ENCODE peak calls at places on chromosome 13, in eight cellular contexts. One of them, this sample, is unnamed.

GRCh38 chr13:52348983-52349780 is 56.8 kb downstream of the THSD1 start:
- DNase-seq in Jurkat, Clone E6-1: no peak
- DNase-seq in bronchial epithelial cell: peak; percentile 98
- DNase-seq in NCI-H510A treated with DMSO at 0.1 percent for 48 hours: no peak
- DNase-seq in activated CD4-positive, CD25-positive, alpha-beta regulatory T cell: no peak
- DNase-seq in GDM1: peak; percentile 36
- DNase-seq in astrocyte of the cerebellum: no peak
- DNase-seq in effector memory CD8-positive, alpha-beta T cell: no peak
- DNase-seq in this sample: no peak

GRCh38 chr13:44249439-44249838 is 124.2 kb upstream of the SERP2 start:
- DNase-seq in Jurkat, Clone E6-1: no peak
- DNase-seq in bronchial epithelial cell: peak; percentile 26
- DNase-seq in NCI-H510A treated with DMSO at 0.1 percent for 48 hours: no peak
- DNase-seq in activated CD4-positive, CD25-positive, alpha-beta regulatory T cell: no peak
- DNase-seq in GDM1: no peak
- DNase-seq in astrocyte of the cerebellum: peak; percentile 89
- DNase-seq in effector memory CD8-positive, alpha-beta T cell: no peak
- DNase-seq in this sample: no peak

GRCh38 chr13:26558074-26558805 is 757 bp downstream of the WASF3 start:
- DNase-seq in Jurkat, Clone E6-1: no peak
- DNase-seq in bronchial epithelial cell: no peak
- DNase-seq in NCI-H510A treated with DMSO at 0.1 percent for 48 hours: no peak
- DNase-seq in activated CD4-positive, CD25-positive, alpha-beta regulatory T cell: no peak
- DNase-seq in GDM1: no peak
- DNase-seq in astrocyte of the cerebellum: no peak
- DNase-seq in effector memory CD8-positive, alpha-beta T cell: no peak
- DNase-seq in this sample: no peak

GRCh38 chr13:101231751-101232428 is 184.4 kb downstream of the NALCN start:
- DNase-seq in Jurkat, Clone E6-1: no peak
- DNase-seq in bronchial epithelial cell: no peak
- DNase-seq in NCI-H510A treated with DMSO at 0.1 percent for 48 hours: no peak
- DNase-seq in activated CD4-positive, CD25-positive, alpha-beta regulatory T cell: no peak
- DNase-seq in GDM1: no peak
- DNase-seq in astrocyte of the cerebellum: no peak
- DNase-seq in effector memory CD8-positive, alpha-beta T cell: no peak
- DNase-seq in this sample: no peak

GRCh38 chr13:24220086-24220703 is 59.7 kb downstream of the SPATA13 start:
- DNase-seq in Jurkat, Clone E6-1: peak; percentile 80
- DNase-seq in bronchial epithelial cell: peak; percentile 78
- DNase-seq in NCI-H510A treated with DMSO at 0.1 percent for 48 hours: peak; percentile 78
- DNase-seq in activated CD4-positive, CD25-positive, alpha-beta regulatory T cell: peak; percentile 17
- DNase-seq in GDM1: peak; percentile 74
- DNase-seq in astrocyte of the cerebellum: peak; percentile 76
- DNase-seq in effector memory CD8-positive, alpha-beta T cell: peak; percentile 63
- DNase-seq in this sample: peak; percentile 66

GRCh38 chr13:26599885-26600284 is 42.4 kb downstream of the WASF3 start:
- DNase-seq in Jurkat, Clone E6-1: no peak
- DNase-seq in bronchial epithelial cell: no peak
- DNase-seq in NCI-H510A treated with DMSO at 0.1 percent for 48 hours: peak; percentile 34
- DNase-seq in activated CD4-positive, CD25-positive, alpha-beta regulatory T cell: no peak
- DNase-seq in GDM1: no peak
- DNase-seq in astrocyte of the cerebellum: no peak
- DNase-seq in effector memory CD8-positive, alpha-beta T cell: no peak
- DNase-seq in this sample: no peak

GRCh38 chr13:80168089-80168850 is 172.7 kb downstream of the SPRY2 start:
- DNase-seq in Jurkat, Clone E6-1: no peak
- DNase-seq in bronchial epithelial cell: peak; percentile 36
- DNase-seq in NCI-H510A treated with DMSO at 0.1 percent for 48 hours: no peak
- DNase-seq in activated CD4-positive, CD25-positive, alpha-beta regulatory T cell: no peak
- DNase-seq in GDM1: peak; percentile 18
- DNase-seq in astrocyte of the cerebellum: no peak
- DNase-seq in effector memory CD8-positive, alpha-beta T cell: no peak
- DNase-seq in this sample: no peak

GRCh38 chr13:75633285-75633684 is 2.8 kb upstream of the LMO7 start:
- DNase-seq in Jurkat, Clone E6-1: no peak
- DNase-seq in bronchial epithelial cell: peak; percentile 29
- DNase-seq in NCI-H510A treated with DMSO at 0.1 percent for 48 hours: no peak
- DNase-seq in activated CD4-positive, CD25-positive, alpha-beta regulatory T cell: no peak
- DNase-seq in GDM1: no peak
- DNase-seq in astrocyte of the cerebellum: no peak
- DNase-seq in effector memory CD8-positive, alpha-beta T cell: no peak
- DNase-seq in this sample: no peak

GRCh38 chr13:114149774-114150740 is 17.6 kb upstream of the RASA3 start:
- DNase-seq in Jurkat, Clone E6-1: no peak
- DNase-seq in bronchial epithelial cell: no peak
- DNase-seq in NCI-H510A treated with DMSO at 0.1 percent for 48 hours: peak; percentile 83
- DNase-seq in activated CD4-positive, CD25-positive, alpha-beta regulatory T cell: no peak
- DNase-seq in GDM1: no peak
- DNase-seq in astrocyte of the cerebellum: no peak
- DNase-seq in effector memory CD8-positive, alpha-beta T cell: no peak
- DNase-seq in this sample: no peak

GRCh38 chr13:50359779-50360178 is 344.5 kb downstream of the KCNRG start:
- DNase-seq in Jurkat, Clone E6-1: peak; percentile 55
- DNase-seq in bronchial epithelial cell: no peak
- DNase-seq in NCI-H510A treated with DMSO at 0.1 percent for 48 hours: no peak
- DNase-seq in activated CD4-positive, CD25-positive, alpha-beta regulatory T cell: no peak
- DNase-seq in GDM1: no peak
- DNase-seq in astrocyte of the cerebellum: no peak
- DNase-seq in effector memory CD8-positive, alpha-beta T cell: no peak
- DNase-seq in this sample: no peak

GRCh38 chr13:49844191-49844590 is 51.7 kb upstream of the KPNA3 start:
- DNase-seq in Jurkat, Clone E6-1: no peak
- DNase-seq in bronchial epithelial cell: no peak
- DNase-seq in NCI-H510A treated with DMSO at 0.1 percent for 48 hours: no peak
- DNase-seq in activated CD4-positive, CD25-positive, alpha-beta regulatory T cell: no peak
- DNase-seq in GDM1: no peak
- DNase-seq in astrocyte of the cerebellum: no peak
- DNase-seq in effector memory CD8-positive, alpha-beta T cell: no peak
- DNase-seq in this sample: no peak

GRCh38 chr13:60397693-60398437 is 845 bp downstream of the TDRD3 start:
- DNase-seq in Jurkat, Clone E6-1: no peak
- DNase-seq in bronchial epithelial cell: peak; percentile 33
- DNase-seq in NCI-H510A treated with DMSO at 0.1 percent for 48 hours: peak; percentile 1
- DNase-seq in activated CD4-positive, CD25-positive, alpha-beta regulatory T cell: peak; percentile 16
- DNase-seq in GDM1: peak; percentile 81
- DNase-seq in astrocyte of the cerebellum: no peak
- DNase-seq in effector memory CD8-positive, alpha-beta T cell: peak; percentile 38
- DNase-seq in this sample: no peak

This sample was measured in CD4-positive, alpha-beta memory T cell.